ENCODE peak calls at places on chromosomes 5 and 9, in ten cellular contexts. Y, L, P, R, T, J, M, B, E and C are unnamed samples.

GRCh38 chr9:137194388-137194787 is 5.9 kb downstream of the SSNA1 start:
- DNase-seq in Y (no peak), L (no peak), P (no peak), R (peak), T (no peak), J (no peak), M (no peak), B (no peak), E (no peak), C (no peak)

GRCh38 chr5:81164936-81165335 is 68.2 kb upstream of the CKMT2 start:
- DNase-seq in Y (no peak), L (no peak), P (no peak), R (no peak), T (peak), J (no peak), M (no peak), B (no peak), E (no peak), C (no peak)

GRCh38 chr5:80182802-80183645 is 72.8 kb downstream of the SERINC5 start:
- DNase-seq in Y (peak), L (peak), P (no peak), R (no peak), T (no peak), J (no peak), M (peak), B (no peak), E (no peak), C (no peak)

GRCh38 chr5:68049053-68049713 is 166.4 kb upstream of the PIK3R1 start:
- DNase-seq in Y (no peak), L (no peak), P (no peak), R (no peak), T (no peak), J (no peak), M (no peak), B (no peak), E (peak), C (no peak)

GRCh38 chr5:21802869-21803490 is 1050.2 kb downstream of the CDH12 start:
- DNase-seq in Y (no peak), L (no peak), P (peak), R (no peak), T (peak), J (no peak), M (no peak), B (no peak), E (peak), C (peak)

GRCh38 chr9:19184144-19184917 is 46.2 kb upstream of the DENND4C start:
- DNase-seq in Y (peak), L (peak), P (peak), R (peak), T (peak), J (peak), M (peak), B (peak), E (peak), C (peak)

GRCh38 chr9:133122167-133122550 is 1.1 kb upstream of the RALGDS start:
- DNase-seq in Y (no peak), L (no peak), P (no peak), R (no peak), T (no peak), J (no peak), M (no peak), B (no peak), E (no peak), C (no peak)

GRCh38 chr9:94139672-94140417 is 55.6 kb downstream of the PTPDC1 start:
- DNase-seq in Y (peak), L (no peak), P (peak), R (peak), T (peak), J (peak), M (no peak), B (peak), E (peak), C (no peak)

GRCh38 chr5:54718647-54719046 is 201.1 kb downstream of the SNX18 start:
- DNase-seq in Y (no peak), L (no peak), P (no peak), R (peak), T (no peak), J (no peak), M (no peak), B (peak), E (peak), C (no peak)

GRCh38 chr9:13552606-13553215 is 273.2 kb upstream of the MPDZ start:
- DNase-seq in Y (no peak), L (no peak), P (no peak), R (no peak), T (no peak), J (no peak), M (no peak), B (no peak), E (no peak), C (no peak)

GRCh38 chr9:76045217-76045616 is 154.7 kb downstream of the PCSK5 start:
- DNase-seq in Y (no peak), L (no peak), P (no peak), R (no peak), T (no peak), J (no peak), M (no peak), B (no peak), E (no peak), C (no peak)

GRCh38 chr9:109401169-109401989 is 80.5 kb upstream of the EPB41L4B start:
- DNase-seq in Y (peak), L (peak), P (peak), R (no peak), T (peak), J (peak), M (peak), B (peak), E (peak), C (peak)

GRCh38 chr5:113267361-113267900 is 167.4 kb downstream of the TSSK1B start:
- DNase-seq in Y (no peak), L (no peak), P (no peak), R (no peak), T (no peak), J (no peak), M (no peak), B (no peak), E (no peak), C (no peak)

GRCh38 chr9:16103613-16104012 is 550.8 kb downstream of the CCDC171 start:
- DNase-seq in Y (no peak), L (no peak), P (no peak), R (no peak), T (peak), J (no peak), M (no peak), B (no peak), E (no peak), C (no peak)

GRCh38 chr9:34684816-34685215 is 6.3 kb downstream of the CCL19 start:
- DNase-seq in Y (no peak), L (no peak), P (no peak), R (no peak), T (no peak), J (no peak), M (no peak), B (no peak), E (no peak), C (no peak)

GRCh38 chr9:34686231-34686630 is 4.8 kb downstream of the CCL19 start:
- DNase-seq in Y (no peak), L (no peak), P (no peak), R (no peak), T (no peak), J (no peak), M (no peak), B (no peak), E (no peak), C (no peak)

GRCh38 chr9:34686732-34687131 is 4.3 kb downstream of the CCL19 start:
- DNase-seq in Y (no peak), L (no peak), P (no peak), R (no peak), T (no peak), J (no peak), M (no peak), B (no peak), E (no peak), C (no peak)

GRCh38 chr9:34684145-34684544 is 6.9 kb downstream of the CCL19 start:
- DNase-seq in Y (no peak), L (no peak), P (no peak), R (no peak), T (no peak), J (no peak), M (no peak), B (no peak), E (no peak), C (no peak)

GRCh38 chr9:34685591-34685990 is 5.5 kb downstream of the CCL19 start:
- DNase-seq in Y (no peak), L (no peak), P (no peak), R (no peak), T (no peak), J (no peak), M (no peak), B (no peak), E (no peak), C (no peak)
- H3K27ac ChIP-seq in Y (no peak), L (no peak), P (no peak), R (no peak), T (no peak), J (no peak), M (no peak), B (no peak), E (no peak), C (no peak)

GRCh38 chr5:171432581-171433351 is 13.3 kb downstream of the FGF18 start:
- DNase-seq in Y (no peak), L (no peak), P (no peak), R (no peak), T (no peak), J (no peak), M (no peak), B (no peak), E (no peak), C (no peak)
- H3K27ac ChIP-seq in Y (no peak), L (no peak), P (no peak), R (no peak), T (no peak), J (no peak), M (no peak), B (no peak), E (no peak), C (no peak)

DNA sequence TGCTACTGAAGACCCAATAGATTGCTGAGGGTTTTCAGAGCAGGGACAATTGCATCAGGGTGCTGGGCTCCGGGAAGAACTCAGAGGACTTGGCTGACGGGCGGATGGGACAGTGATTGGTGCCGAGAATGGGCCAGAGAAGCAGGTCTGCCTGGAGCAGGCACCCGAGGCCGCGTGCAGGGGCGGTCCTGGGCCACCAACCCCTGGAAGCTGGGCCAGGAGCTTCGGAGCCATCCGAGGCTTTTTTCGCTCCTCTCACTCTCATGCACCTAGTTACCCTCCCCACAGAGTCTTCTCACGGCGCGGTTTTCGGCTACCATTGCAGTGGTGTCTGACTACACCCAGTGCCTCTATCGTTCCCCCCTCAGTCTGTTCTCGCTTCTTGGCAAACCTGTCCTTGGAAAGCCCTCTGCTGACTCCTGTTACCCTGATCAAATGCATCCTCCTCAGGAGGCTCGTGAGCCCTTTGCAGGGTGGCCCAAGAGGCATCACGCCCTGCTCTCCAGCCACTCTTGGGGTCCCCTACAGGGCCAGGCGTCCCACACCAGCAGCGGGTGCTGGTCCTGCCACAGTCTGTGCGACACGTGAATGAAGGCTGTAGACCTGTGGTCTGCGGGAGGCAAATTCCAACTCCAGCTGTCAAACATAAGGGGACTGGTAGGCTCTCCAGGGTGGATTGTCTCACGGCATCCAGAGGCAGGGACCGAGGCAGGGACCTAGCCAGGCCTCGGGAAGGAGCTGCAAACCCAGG is 1.2 kb upstream of the CLPTM1L start:
- DNase-seq in Y (no peak), L (no peak), P (no peak), R (no peak), T (no peak), J (no peak), M (no peak), B (no peak), E (no peak), C (no peak)
- H3K27ac ChIP-seq in Y (no peak), L (no peak), P (peak), R (no peak), T (no peak), J (peak), M (no peak), B (no peak), E (peak), C (no peak)

GRCh38 chr9:7333714-7334113 is 465.9 kb downstream of the DMAC1 start:
- DNase-seq in Y (no peak), L (no peak), P (no peak), R (no peak), T (peak), J (no peak), M (no peak), B (no peak), E (peak), C (no peak)

GRCh38 chr9:7340451-7340850 is 459.1 kb downstream of the DMAC1 start:
- DNase-seq in Y (no peak), L (no peak), P (no peak), R (no peak), T (no peak), J (no peak), M (no peak), B (no peak), E (no peak), C (no peak)

GRCh38 chr9:7338586-7339281 is 460.8 kb downstream of the DMAC1 start:
- DNase-seq in Y (no peak), L (no peak), P (no peak), R (no peak), T (no peak), J (no peak), M (no peak), B (no peak), E (no peak), C (no peak)

GRCh38 chr9:7332780-7333179 is 466.8 kb downstream of the DMAC1 start:
- DNase-seq in Y (no peak), L (no peak), P (no peak), R (no peak), T (no peak), J (no peak), M (no peak), B (no peak), E (no peak), C (no peak)

DNA sequence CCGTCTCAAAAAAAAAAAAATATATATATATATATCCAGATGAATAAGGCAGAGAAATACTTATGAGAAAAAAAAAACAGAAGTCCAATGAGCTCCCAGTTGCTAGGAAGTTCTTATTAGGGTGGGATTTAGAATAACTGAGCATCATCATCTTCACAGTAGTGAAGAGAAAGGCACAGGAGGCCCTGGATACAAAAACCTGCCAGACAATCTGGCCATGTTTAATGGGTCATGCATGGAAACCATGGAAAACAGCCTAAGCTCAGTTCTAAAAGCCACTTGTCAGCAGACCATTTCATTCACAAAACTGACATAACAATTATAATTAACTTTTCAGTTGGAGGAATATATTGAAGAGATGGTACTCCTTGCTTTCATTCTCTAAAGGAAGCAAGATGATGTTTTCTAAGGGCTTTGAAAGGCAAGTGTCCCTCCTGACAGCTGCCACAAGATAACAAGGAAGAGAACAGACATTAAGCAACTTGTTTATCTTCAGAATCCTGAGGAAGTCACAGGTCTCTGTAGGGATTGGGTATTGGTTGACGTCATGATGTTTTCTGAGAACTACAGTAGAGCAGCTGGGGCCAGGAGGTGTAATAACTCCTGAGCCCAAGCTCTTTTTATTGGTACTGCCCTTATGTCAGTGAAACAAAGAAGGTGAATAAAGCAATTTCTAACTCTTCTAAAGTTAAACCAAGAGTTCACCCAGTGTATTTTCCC is 463.1 kb downstream of the DMAC1 start:
- DNase-seq in Y (no peak), L (no peak), P (no peak), R (peak), T (peak), J (no peak), M (no peak), B (no peak), E (no peak), C (no peak)
- H3K27ac ChIP-seq in Y (no peak), L (no peak), P (no peak), R (no peak), T (peak), J (no peak), M (no peak), B (no peak), E (no peak), C (no peak)